ENCODE peak calls at places on chromosomes 2 and 18, in six cellular contexts. T is mesothelial cell of epicardium, W is PC-9, A is fibroblast of pulmonary artery, U is Calu3, G is cardiac fibroblast. M is an unnamed sample.

GRCh38 chr2:23430263-23430662 is 45.3 kb downstream of the KLHL29 start:
- DNase-seq in T (no peak), W (no peak), A (peak), U (no peak), G (peak), M (no peak)

GRCh38 chr18:10044054-10044453 is 130.2 kb downstream of the VAPA start:
- DNase-seq in T (no peak), W (no peak), A (no peak), U (no peak), G (no peak), M (no peak)

GRCh38 chr2:16763056-16763455 is 97.4 kb upstream of the CYRIA start:
- DNase-seq in T (no peak), W (no peak), A (no peak), U (no peak), G (no peak), M (no peak)

GRCh38 chr2:205913668-205914067 is 172.3 kb downstream of the INO80D start:
- DNase-seq in T (no peak), W (no peak), A (no peak), U (no peak), G (no peak), M (no peak)

GRCh38 chr18:46917108-46917807 is at the start of the genes KATNAL2 and PIAS2:
- DNase-seq in T (peak), W (peak), A (peak), U (peak), G (peak), M (peak)

GRCh38 chr2:119005565-119005964 is 63.6 kb downstream of the MARCO start:
- DNase-seq in T (peak), W (no peak), A (no peak), U (no peak), G (no peak), M (no peak)

GRCh38 chr2:127275789-127276188 is 18.2 kb downstream of the ERCC3 start:
- DNase-seq in T (no peak), W (no peak), A (no peak), U (no peak), G (no peak), M (no peak)

GRCh38 chr2:167626301-167626700 is 621.1 kb downstream of the STK39 start:
- DNase-seq in T (no peak), W (no peak), A (peak), U (no peak), G (no peak), M (no peak)

GRCh38 chr2:127852388-127852787 is 5.6 kb downstream of the POLR2D start:
- DNase-seq in T (no peak), W (no peak), A (no peak), U (no peak), G (no peak), M (no peak)

GRCh38 chr2:68689553-68690537 is 44.8 kb upstream of the ARHGAP25 start:
- DNase-seq in T (no peak), W (no peak), A (no peak), U (no peak), G (no peak), M (no peak)

GRCh38 chr2:70089220-70089945 is 2.1 kb downstream of the PCBP1 start:
- DNase-seq in T (no peak), W (peak), A (peak), U (no peak), G (peak), M (no peak)

GRCh38 chr2:186687774-186688173 is 6.1 kb upstream of the FAM171B start:
- DNase-seq in T (no peak), W (no peak), A (peak), U (no peak), G (no peak), M (no peak)

GRCh38 chr2:239299218-239299939 is 101.4 kb downstream of the HDAC4 start:
- DNase-seq in T (no peak), W (no peak), A (no peak), U (no peak), G (no peak), M (peak)

GRCh38 chr2:234677758-234678538 is 181.1 kb upstream of the ARL4C start:
- DNase-seq in T (no peak), W (no peak), A (peak), U (no peak), G (peak), M (no peak)

GRCh38 chr2:13858626-13859025 is 773.9 kb upstream of the LRATD1 start:
- DNase-seq in T (no peak), W (no peak), A (no peak), U (no peak), G (no peak), M (no peak)

GRCh38 chr2:215677466-215677865 is 241.6 kb upstream of the FN1 start:
- DNase-seq in T (no peak), W (no peak), A (peak), U (no peak), G (peak), M (no peak)

GRCh38 chr2:70087703-70088507 is 628 bp downstream of the PCBP1 start:
- DNase-seq in T (peak), W (peak), A (peak), U (peak), G (peak), M (peak)

GRCh38 chr18:24983566-24983965 is 368.4 kb downstream of the ZNF521 start:
- DNase-seq in T (no peak), W (no peak), A (no peak), U (no peak), G (no peak), M (no peak)

GRCh38 chr2:168343586-168343985 is 96.2 kb upstream of the STK39 start:
- DNase-seq in T (no peak), W (no peak), A (peak), U (no peak), G (peak), M (no peak)

GRCh38 chr2:239001794-239002193 is 153.9 kb downstream of the TWIST2 start:
- DNase-seq in T (no peak), W (no peak), A (no peak), U (no peak), G (no peak), M (no peak)

GRCh38 chr2:31028415-31028814 is 109.8 kb downstream of the GALNT14 start:
- DNase-seq in T (no peak), W (no peak), A (no peak), U (no peak), G (no peak), M (no peak)

DNA sequence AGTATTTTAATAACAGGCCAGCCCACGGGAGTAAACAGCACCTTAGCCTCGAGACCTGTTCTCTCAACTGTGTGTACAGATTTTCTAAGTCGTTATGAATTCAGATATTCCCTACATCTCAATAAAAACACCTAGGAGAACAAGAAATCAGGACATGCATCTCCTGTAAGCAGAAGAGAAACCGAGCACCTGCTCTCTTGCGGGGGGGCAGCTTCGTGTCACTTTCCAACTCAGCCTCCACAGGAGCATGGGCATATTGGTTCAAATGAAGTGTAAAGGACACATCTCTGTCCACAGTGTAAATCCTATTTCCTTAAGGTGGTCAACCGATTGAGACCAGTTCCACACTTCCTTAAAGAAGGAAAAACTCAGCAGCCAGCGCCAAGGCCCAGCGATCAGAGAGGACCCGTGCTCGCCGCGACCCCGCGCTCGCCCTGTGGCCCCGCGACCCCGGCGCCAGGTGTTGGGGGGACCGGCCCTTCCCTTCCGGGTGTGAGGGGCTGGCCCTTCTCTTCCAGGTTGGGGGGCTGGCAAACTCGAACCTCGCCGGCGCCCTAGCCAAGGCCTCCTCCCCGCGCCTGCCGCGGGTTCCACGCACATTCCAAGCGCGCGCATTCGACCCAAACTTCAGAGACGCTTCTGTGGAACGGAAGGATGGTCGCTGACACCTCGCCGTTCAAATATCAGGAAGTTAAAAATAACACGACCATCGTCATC is 652 bp downstream of the SH3YL1 start:
- DNase-seq in T (peak), W (no peak), A (no peak), U (peak), G (no peak), M (no peak)
- TF ChIP-seq CTCF in T (no peak), W (no peak), A (no peak), U (no peak), G (no peak), M (no peak)

GRCh38 chr2:84527137-84528129 is 11.1 kb downstream of the DNAH6 start:
- DNase-seq in T (no peak), W (no peak), A (no peak), U (no peak), G (no peak), M (no peak)
- TF ChIP-seq CTCF in T (no peak), W (no peak), A (no peak), U (no peak), G (no peak), M (no peak)

GRCh38 chr2:240435457-240435954 is at the start of gene GPC1:
- DNase-seq in T (peak), W (no peak), A (peak), U (peak), G (peak), M (no peak)
- TF ChIP-seq CTCF in T (no peak), W (no peak), A (no peak), U (no peak), G (no peak), M (no peak)

GRCh38 chr2:102235042-102235473 is 48.2 kb downstream of the IL1RL2 start:
- DNase-seq in T (no peak), W (no peak), A (peak), U (no peak), G (peak), M (no peak)

GRCh38 chr2:102236132-102236531 is 49.3 kb downstream of the IL1RL2 start:
- DNase-seq in T (no peak), W (no peak), A (no peak), U (no peak), G (no peak), M (no peak)

GRCh38 chr2:102237176-102237575 is 50.4 kb downstream of the IL1RL2 start:
- DNase-seq in T (no peak), W (no peak), A (no peak), U (no peak), G (no peak), M (no peak)

GRCh38 chr2:102233132-102233884 is 46.5 kb downstream of the IL1RL2 start:
- DNase-seq in T (no peak), W (no peak), A (no peak), U (no peak), G (no peak), M (no peak)

DNA sequence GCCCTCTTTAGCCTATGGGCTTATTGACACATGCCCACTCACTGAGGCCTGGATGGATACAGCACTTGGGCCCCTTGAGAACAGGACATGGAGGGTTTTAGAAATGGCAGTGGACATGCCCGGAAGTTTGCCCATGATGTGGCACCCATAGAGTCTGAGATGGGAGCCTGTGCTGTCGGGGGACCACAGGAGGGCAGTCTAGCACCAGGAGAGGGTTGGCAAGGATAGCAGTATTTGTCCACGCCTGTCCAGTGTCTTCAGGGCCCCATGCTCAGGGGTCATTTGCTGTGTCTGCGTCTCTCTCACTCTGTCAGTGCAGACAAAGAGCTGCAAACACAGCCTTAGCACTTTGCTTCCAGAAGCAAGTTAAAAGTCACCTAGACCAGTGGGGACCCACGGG is 48.7 kb downstream of the IL1RL2 start:
- DNase-seq in T (no peak), W (no peak), A (peak), U (peak), G (peak), M (no peak)
- TF ChIP-seq CTCF in T (no peak), W (peak), A (peak), U (no peak), G (peak), M (no peak)

DNA sequence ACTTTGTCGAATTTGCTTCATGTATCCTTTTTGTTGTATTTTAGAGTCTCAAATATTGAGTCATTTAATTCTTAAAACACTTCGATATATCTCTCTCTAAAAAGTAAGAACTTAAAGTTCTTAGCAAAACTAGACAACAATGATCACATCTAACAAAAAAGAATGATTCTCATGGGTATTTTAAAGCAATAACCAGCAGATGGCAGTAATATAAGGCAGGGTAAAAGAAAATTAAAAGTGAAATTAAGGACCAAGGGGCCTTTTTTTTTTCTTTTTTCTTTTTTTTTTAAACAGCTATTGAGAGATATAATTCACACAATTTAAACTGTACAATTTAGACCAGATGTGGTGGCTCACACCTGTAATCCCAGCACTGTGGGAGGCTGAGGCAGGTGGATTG is 9.9 kb upstream of the AOX1 start:
- DNase-seq in T (no peak), W (no peak), A (peak), U (no peak), G (peak), M (no peak)
- TF ChIP-seq CTCF in T (no peak), W (peak), A (peak), U (no peak), G (peak), M (no peak)

GRCh38 chr2:207767461-207768167 is 2.1 kb downstream of the FZD5 start:
- DNase-seq in T (peak), W (peak), A (no peak), U (peak), G (peak), M (no peak)
- TF ChIP-seq CTCF in T (no peak), W (peak), A (peak), U (peak), G (peak), M (no peak)

GRCh38 chr18:7979714-7980113 is 412.6 kb downstream of the PTPRM start:
- DNase-seq in T (no peak), W (no peak), A (no peak), U (no peak), G (no peak), M (no peak)
- TF ChIP-seq CTCF in T (no peak), W (no peak), A (no peak), U (no peak), G (no peak), M (no peak)